ENCODE peak calls at places on chromosomes 7 and 10, in six cellular contexts. B is NCI-H774; S is AG10803; Z is germinal center; D is activated CD4-positive, alpha-beta T cell treated with anti-CD3 and anti-CD28 coated beads for 24 hours; P is NCI-H69. R is an unnamed sample.

GRCh38 chr10:77819210-77820140 is 107.1 kb downstream of the DLG5 start:
- DNase-seq in P (no peak), S (no peak), B (no peak), Z (no peak), D (no peak), R (no peak)

GRCh38 chr10:125778556-125778955 is 2.9 kb upstream of the MMP21 start:
- DNase-seq in S (no peak), Z (no peak), B (no peak), P (no peak), D (no peak), R (no peak)

GRCh38 chr7:134562136-134562535 is 13.2 kb downstream of the AKR1B15 start:
- DNase-seq in P (peak), S (peak), B (no peak), D (no peak), Z (no peak), R (no peak)

GRCh38 chr7:30074422-30075030 is 46.3 kb downstream of the PLEKHA8 start:
- DNase-seq in P (peak), B (no peak), D (no peak), Z (no peak), S (peak), R (peak)

GRCh38 chr10:34295142-34295548 is 520.0 kb downstream of the PARD3 start:
- DNase-seq in B (no peak), S (peak), D (no peak), Z (no peak), P (peak), R (no peak)

GRCh38 chr10:4704034-4704545 is 121.9 kb upstream of the AKR1E2 start:
- DNase-seq in B (no peak), P (no peak), D (no peak), Z (peak), S (peak), R (no peak)

GRCh38 chr7:112497481-112497880 is 16.7 kb downstream of the LSMEM1 start:
- DNase-seq in Z (no peak), D (no peak), P (no peak), S (no peak), B (no peak), R (peak)

GRCh38 chr10:102505462-102506115 is 1.8 kb downstream of the SUFU start:
- DNase-seq in S (no peak), P (no peak), B (no peak), Z (no peak), D (no peak), R (no peak)

GRCh38 chr7:65222655-65223054 is 151.0 kb upstream of the ZNF92 start:
- DNase-seq in D (no peak), Z (no peak), B (no peak), S (no peak), P (no peak), R (no peak)

GRCh38 chr7:152924826-152925411 is 165.4 kb downstream of the ACTR3B start:
- DNase-seq in B (no peak), S (no peak), P (no peak), Z (no peak), D (no peak), R (no peak)

GRCh38 chr10:7260912-7261700 is 149.7 kb downstream of the SFMBT2 start:
- DNase-seq in P (no peak), Z (no peak), S (no peak), B (no peak), D (no peak), R (no peak)

GRCh38 chr10:132931258-132931657 is 11.1 kb downstream of the CFAP46 start:
- DNase-seq in P (no peak), D (no peak), Z (no peak), B (no peak), S (peak), R (peak)

GRCh38 chr7:40923631-40924030 is 779.3 kb downstream of the INHBA start:
- DNase-seq in B (no peak), D (no peak), P (no peak), Z (no peak), S (no peak), R (no peak)

GRCh38 chr10:2619472-2619871 is 447.9 kb upstream of the PFKP start:
- DNase-seq in P (peak), S (no peak), B (peak), D (no peak), Z (no peak), R (peak)

GRCh38 chr7:20331912-20332317 is 1.2 kb downstream of the ITGB8 start:
- DNase-seq in B (no peak), D (no peak), S (no peak), Z (no peak), P (peak), R (no peak)

GRCh38 chr10:88525371-88526079 is 57.6 kb downstream of the RNLS start:
- DNase-seq in S (peak), Z (no peak), B (no peak), D (no peak), P (peak), R (no peak)

GRCh38 chr10:17214991-17215781 is 12.9 kb upstream of the VIM start:
- DNase-seq in Z (no peak), D (no peak), B (no peak), S (peak), P (no peak), R (no peak)

GRCh38 chr10:34918896-34919295 is 103.8 kb upstream of the PARD3 start:
- DNase-seq in D (no peak), P (peak), S (no peak), Z (no peak), B (no peak), R (no peak)

GRCh38 chr10:15684768-15685167 is 35.0 kb downstream of the ITGA8 start:
- DNase-seq in S (no peak), P (no peak), D (no peak), B (no peak), Z (no peak), R (peak)

GRCh38 chr7:2000801-2001321 is 231.9 kb downstream of the MAD1L1 start:
- DNase-seq in Z (no peak), B (no peak), D (no peak), S (no peak), P (no peak), R (no peak)

GRCh38 chr10:52484426-52485065 is 170.5 kb downstream of the DKK1 start:
- DNase-seq in D (no peak), P (no peak), B (no peak), S (peak), Z (no peak), R (no peak)

GRCh38 chr7:47435889-47436312 is 146.0 kb downstream of the TNS3 start:
- DNase-seq in D (no peak), B (no peak), P (peak), Z (no peak), S (peak), R (peak)

GRCh38 chr7:87316846-87317545 is 28.5 kb upstream of the CROT start:
- DNase-seq in P (peak), Z (no peak), B (no peak), D (no peak), S (peak), R (no peak)

GRCh38 chr10:35336921-35337741 is 822 bp downstream of the CCNY start:
- DNase-seq in B (no peak), P (peak), S (no peak), Z (peak), D (no peak), R (no peak)

GRCh38 chr10:124912487-124912886 is 29.4 kb upstream of the ZRANB1 start:
- DNase-seq in P (no peak), B (no peak), D (no peak), Z (no peak), S (no peak), R (no peak)

GRCh38 chr10:103668351-103669242 is 175.1 kb downstream of the NEURL1 start:
- DNase-seq in P (peak), Z (no peak), B (no peak), D (no peak), S (peak), R (no peak)

GRCh38 chr10:8225232-8225631 is 170.7 kb downstream of the GATA3 start:
- DNase-seq in S (no peak), Z (no peak), B (no peak), D (no peak), P (no peak), R (no peak)

R was measured in GM12865.